ENCODE peak calls at places on chromosomes 13 and 19, in four cellular contexts. C, J, A and V are unnamed samples.

GRCh38 chr19:44809856-44810554 is 1.1 kb downstream of the BCAM start:
- DNase-seq in C (no peak), J (no peak), A (no peak), V (no peak)

GRCh38 chr13:25286308-25286968 is 850 bp downstream of the MTMR6 start:
- DNase-seq in C (no peak), J (peak; percentile 24), A (no peak), V (no peak)

GRCh38 chr19:48489608-48490216 is 20.5 kb downstream of the CYTH2 start:
- DNase-seq in C (peak; percentile 85), J (peak; percentile 47), A (peak; percentile 67), V (peak; percentile 87)

GRCh38 chr13:75902166-75903104 is 266.3 kb downstream of the LMO7 start:
- DNase-seq in C (no peak), J (no peak), A (no peak), V (no peak)

GRCh38 chr13:96181886-96182285 is 92.0 kb downstream of the HS6ST3 start:
- DNase-seq in C (no peak), J (no peak), A (no peak), V (no peak)

GRCh38 chr19:784541-784940 is 12.7 kb upstream of the PTBP1 start:
- DNase-seq in C (no peak), J (no peak), A (no peak), V (no peak)

GRCh38 chr19:8304841-8305621 is 3.1 kb downstream of the CD320 start:
- DNase-seq in C (peak; percentile 60), J (no peak), A (no peak), V (peak; percentile 26)

GRCh38 chr13:94444826-94445225 is 34.7 kb downstream of the DCT start:
- DNase-seq in C (no peak), J (no peak), A (no peak), V (no peak)

GRCh38 chr19:22261596-22261995 is 24.6 kb upstream of the ZNF729 start:
- DNase-seq in C (no peak), J (no peak), A (no peak), V (no peak)

GRCh38 chr19:36460046-36460445 is 29.3 kb downstream of the ZNF566 start:
- DNase-seq in C (no peak), J (no peak), A (no peak), V (no peak)

GRCh38 chr19:35038623-35039512 is 2.7 kb upstream of the HPN start:
- DNase-seq in C (no peak), J (no peak), A (no peak), V (no peak)

GRCh38 chr19:3146677-3147100 is 10.9 kb downstream of the GNA15 start:
- DNase-seq in C (no peak), J (peak; percentile 21), A (no peak), V (no peak)

GRCh38 chr19:56142087-56142787 is 1.1 kb downstream of the ZNF444 start:
- DNase-seq in C (no peak), J (peak; percentile 97), A (no peak), V (peak; percentile 84)

GRCh38 chr13:76687467-76687866 is 198.7 kb downstream of the KCTD12 start:
- DNase-seq in C (no peak), J (no peak), A (no peak), V (no peak)

GRCh38 chr13:32001392-32001768 is 30.2 kb upstream of the FRY start:
- DNase-seq in C (no peak), J (peak; percentile 71), A (no peak), V (no peak)

GRCh38 chr13:36115306-36115705 is 15.9 kb downstream of the DCLK1 start:
- DNase-seq in C (no peak), J (no peak), A (no peak), V (no peak)

GRCh38 chr19:1068111-1069001 is 1.4 kb downstream of the ARHGAP45 start:
- DNase-seq in C (no peak), J (no peak), A (no peak), V (no peak)

GRCh38 chr19:7658219-7658686 is 10.6 kb upstream of the RETN start:
- DNase-seq in C (no peak), J (no peak), A (no peak), V (no peak)

GRCh38 chr19:19140476-19140875 is 2.2 kb upstream of the TMEM161A start:
- DNase-seq in C (no peak), J (no peak), A (no peak), V (no peak)

GRCh38 chr13:74466015-74466414 is 331.8 kb upstream of the KLF12 start:
- DNase-seq in C (no peak), J (no peak), A (no peak), V (no peak)

DNA sequence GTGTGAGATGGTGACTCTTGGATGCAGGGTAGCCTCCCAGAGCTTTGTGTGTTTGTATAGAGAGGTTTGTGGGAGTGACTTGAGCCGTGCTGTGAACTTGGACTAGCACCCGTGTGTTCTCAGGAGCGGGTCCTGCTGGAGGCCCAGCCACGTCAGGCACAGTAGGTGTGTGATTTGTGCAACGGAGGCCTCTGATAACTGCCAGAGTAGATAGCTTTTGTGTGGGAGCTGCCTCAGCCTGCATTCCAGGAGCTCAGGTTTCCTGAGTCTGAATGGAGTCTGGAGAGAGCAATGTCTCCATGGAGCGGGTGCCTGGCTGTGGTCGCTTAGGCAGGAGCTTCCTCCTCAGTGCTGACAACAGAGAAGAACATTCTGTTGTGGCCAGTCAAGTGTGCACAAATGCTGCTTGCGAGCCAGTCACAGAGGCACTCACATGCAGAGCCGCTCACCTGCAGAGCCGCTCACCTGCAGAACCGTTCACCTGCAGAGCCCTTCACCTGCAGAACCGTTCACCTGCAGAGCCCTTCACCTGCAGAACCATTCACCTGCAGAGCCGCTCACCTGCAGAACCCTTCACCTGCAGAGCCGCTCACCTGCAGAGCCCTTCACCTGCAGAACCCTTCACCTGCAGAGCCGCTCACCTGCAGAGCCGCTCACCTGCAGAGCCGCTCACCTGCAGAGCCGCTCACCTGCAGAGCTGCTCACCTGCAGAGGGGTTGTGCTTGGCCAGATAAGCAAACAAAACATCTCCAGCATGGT is 32.6 kb downstream of the TFDP1 start:
- DNase-seq in C (no peak), J (no peak), A (peak; percentile 25), V (peak; percentile 44)
- H3K27ac ChIP-seq in C (no peak overlapping the region), J (no peak overlapping the region), A (peak overlapping the region; percentile 65), V (peak overlapping the region; percentile 25)

DNA sequence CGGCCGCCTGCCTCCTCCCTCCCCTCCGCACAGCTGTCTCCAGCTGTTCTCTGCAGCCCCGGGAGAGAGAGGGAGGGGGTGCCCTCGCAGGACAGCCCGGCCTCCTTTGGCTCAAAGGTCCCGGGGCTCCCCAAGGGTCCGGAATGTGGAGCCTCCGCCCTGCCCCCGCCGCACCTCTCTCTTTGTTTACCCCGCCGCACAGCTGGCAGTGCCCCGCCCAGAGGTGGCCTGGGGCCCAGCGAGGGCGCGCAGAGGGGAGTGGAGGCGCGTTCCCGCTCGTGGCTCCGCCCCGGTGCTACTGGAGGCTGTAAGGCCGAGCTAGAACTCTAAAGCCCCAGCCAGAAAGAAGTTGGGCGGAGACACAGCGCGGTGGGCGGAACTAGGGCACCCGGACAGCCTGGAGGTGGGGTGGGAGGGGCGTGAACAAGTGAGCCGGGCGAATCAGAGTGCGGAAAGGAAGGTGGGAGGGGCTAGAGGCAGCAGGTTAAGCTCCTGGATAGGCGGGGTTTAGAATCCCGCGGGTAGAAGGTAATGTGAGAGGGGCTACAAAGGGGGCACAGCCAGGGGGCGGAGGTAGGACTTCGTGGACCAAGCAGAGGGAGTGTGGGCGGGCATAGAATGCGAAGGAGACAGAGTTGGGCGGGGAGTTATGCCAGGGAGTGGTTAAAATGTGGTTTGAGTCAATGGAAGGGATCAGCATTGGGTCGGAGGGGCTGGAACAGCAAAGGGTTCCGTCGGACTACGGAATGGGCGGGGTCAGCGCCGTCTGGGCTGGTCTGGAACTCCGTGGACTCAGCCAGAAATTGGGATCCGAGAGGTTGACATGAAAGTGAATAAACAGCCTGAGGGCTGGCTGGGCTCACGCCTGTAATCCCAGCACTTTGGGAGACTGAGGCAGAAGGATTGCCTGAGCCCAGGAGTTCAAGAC is 2.8 kb downstream of the LTBP4 start:
- DNase-seq in C (peak; percentile 99), J (peak; percentile 96), A (peak; percentile 99), V (peak; percentile 99)
- TF ChIP-seq EP300 in C (no peak), J (peak; percentile 74), A (peak; percentile 73), V (peak; percentile 22)

GRCh38 chr19:17264641-17264979 is at the start of gene USHBP1:
- DNase-seq in C (no peak), J (peak; percentile 30), A (no peak), V (no peak)
- TF ChIP-seq POLR2AphosphoS5 in C (peak; percentile 30), J (no peak), A (no peak), V (peak; percentile 25)

GRCh38 chr19:49666120-49666444 is 349 bp downstream of the BCL2L12 start:
- DNase-seq in C (no peak), J (no peak), A (no peak), V (no peak)
- H3K27ac ChIP-seq in C (peak overlapping the region; percentile 95), J (peak overlapping the region; percentile 74), A (no peak overlapping the region), V (peak overlapping the region; percentile 90)

GRCh38 chr13:78998736-78999135 is 339.8 kb upstream of the OBI1 start:
- DNase-seq in C (no peak), J (no peak), A (no peak), V (no peak)

GRCh38 chr13:78999494-78999893 is 340.5 kb upstream of the OBI1 start:
- DNase-seq in C (no peak), J (no peak), A (no peak), V (no peak)

GRCh38 chr13:78997902-78998654 is 339.1 kb upstream of the OBI1 start:
- DNase-seq in C (no peak), J (no peak), A (no peak), V (no peak)

DNA sequence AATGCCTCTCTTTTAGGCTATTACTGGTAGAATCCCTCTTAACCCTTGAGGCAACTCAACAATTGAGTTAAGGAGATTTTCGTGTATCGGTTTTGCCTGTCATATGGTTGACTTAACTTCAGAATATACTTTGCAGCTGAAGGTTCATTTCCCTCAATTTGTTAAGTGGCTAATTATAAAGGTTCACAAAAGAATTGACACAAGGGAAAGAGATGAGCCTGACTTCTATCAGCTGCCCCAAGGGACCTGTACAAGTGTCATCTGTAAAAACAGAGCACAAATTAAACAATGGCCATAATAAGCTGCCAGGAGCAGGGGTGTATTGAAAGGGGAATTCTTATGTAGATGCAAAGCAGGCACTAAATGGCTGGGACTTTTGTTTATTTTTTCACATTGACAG is 334.8 kb upstream of the OBI1 start:
- DNase-seq in C (no peak), J (no peak), A (no peak), V (no peak)
- TF ChIP-seq EP300 in C (no peak), J (no peak), A (no peak), V (no peak)

DNA sequence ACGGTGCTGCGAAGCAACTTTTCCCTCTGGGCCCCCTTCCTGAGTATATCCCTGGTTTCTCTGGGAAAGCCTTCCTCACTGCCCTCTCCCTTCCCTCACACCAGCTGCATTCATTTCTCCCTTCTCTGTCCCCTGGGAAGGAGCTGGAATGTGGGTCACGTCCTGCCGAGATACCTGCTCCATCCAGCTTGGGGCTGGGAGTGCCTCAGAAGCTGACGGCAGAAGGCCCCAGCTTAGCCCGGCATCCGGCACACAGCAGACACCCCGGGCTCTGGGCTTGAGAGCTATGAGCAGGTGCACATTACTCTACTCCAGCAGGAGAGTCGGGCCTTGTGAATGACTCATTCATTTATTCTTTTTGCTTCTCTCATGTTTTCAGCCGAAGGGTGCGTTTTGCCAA is 170.6 kb downstream of the TEX29 start:
- DNase-seq in C (peak; percentile 26), J (no peak), A (no peak), V (peak; percentile 22)
- TF ChIP-seq POLR2AphosphoS5 in C (no peak), J (no peak), A (no peak), V (no peak)

DNA sequence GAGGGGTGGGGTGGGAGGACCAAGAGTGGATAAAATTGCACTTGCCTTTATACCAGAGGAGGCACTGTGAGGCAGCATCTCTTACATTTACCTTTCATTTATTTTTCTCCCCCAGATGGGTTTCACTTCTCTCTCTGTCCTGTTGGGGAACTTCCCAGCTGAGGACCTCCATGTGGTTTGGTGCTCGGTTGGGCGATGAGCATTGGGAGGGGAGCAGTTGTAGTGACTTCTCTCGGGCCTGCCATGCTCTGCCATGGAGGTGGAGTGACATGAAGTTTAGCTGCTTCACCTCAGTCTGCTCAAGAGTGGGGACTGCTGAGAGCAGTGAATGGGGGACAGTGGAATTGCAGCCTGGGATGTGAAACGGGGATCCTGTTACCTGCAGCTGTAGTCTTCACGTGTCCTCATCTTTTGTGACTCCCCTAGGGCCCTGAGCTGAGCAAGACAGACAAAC is 23.1 kb upstream of the CXCL17 start:
- DNase-seq in C (no peak), J (no peak), A (no peak), V (no peak)
- H3K27ac ChIP-seq in C (no peak overlapping the region), J (no peak overlapping the region), A (no peak overlapping the region), V (no peak overlapping the region)